ENCODE peak calls at places on chromosome 14, in five cellular contexts. V is cardiac muscle cell; J is A549; L is A172; H is CD4-positive, alpha-beta memory T cell. T is an unnamed sample.

GRCh38 chr14:75960219-75960618 is 21.6 kb downstream of the TGFB3 start:
- DNase-seq in J (no peak), H (no peak), V (no peak), L (no peak), T (no peak)

GRCh38 chr14:93832665-93833064 is 44.4 kb upstream of the PRIMA1 start:
- DNase-seq in H (no peak), L (no peak), J (no peak), V (no peak), T (no peak)

GRCh38 chr14:99119554-99119953 is 152.4 kb downstream of the BCL11B start:
- DNase-seq in V (no peak), H (no peak), J (no peak), L (no peak), T (no peak)

GRCh38 chr14:48504921-48505320 is 829.5 kb upstream of the MDGA2 start:
- DNase-seq in V (no peak), L (no peak), J (no peak), H (no peak), T (no peak)

GRCh38 chr14:65810326-65810725 is 397.8 kb downstream of the FUT8 start:
- DNase-seq in J (no peak), V (peak), L (no peak), H (no peak), T (no peak)

GRCh38 chr14:93959239-93960107 is 16.9 kb downstream of the ASB2 start:
- DNase-seq in L (peak), J (peak), H (peak), V (peak), T (no peak)

GRCh38 chr14:35333797-35334743 is 41.9 kb downstream of the PSMA6 start:
- DNase-seq in L (no peak), H (peak), J (peak), V (no peak), T (no peak)

GRCh38 chr14:32601908-32602307 is 272.8 kb downstream of the AKAP6 start:
- DNase-seq in V (peak), L (no peak), H (no peak), J (no peak), T (no peak)

GRCh38 chr14:33916663-33917565 is 34.0 kb downstream of the EGLN3 start:
- DNase-seq in V (peak), J (peak), H (no peak), L (peak), T (no peak)

GRCh38 chr14:93619176-93619793 is 169.0 kb downstream of the PRIMA1 start:
- DNase-seq in L (peak), H (no peak), V (peak), J (peak), T (no peak)

GRCh38 chr14:36879558-36879957 is 217.9 kb downstream of the PAX9 start:
- DNase-seq in L (no peak), J (no peak), V (no peak), H (no peak), T (no peak)

GRCh38 chr14:80133457-80133856 is 77.8 kb downstream of the DIO2 start:
- DNase-seq in L (no peak), H (no peak), J (no peak), V (no peak), T (no peak)

GRCh38 chr14:76115010-76115422 is 36.7 kb upstream of the GPATCH2L start:
- DNase-seq in V (no peak), H (no peak), L (no peak), J (no peak), T (no peak)

GRCh38 chr14:75042040-75042439 is 9.2 kb downstream of the MLH3 start:
- DNase-seq in J (peak), L (no peak), H (no peak), V (no peak), T (no peak)

GRCh38 chr14:70152704-70153103 is 36.0 kb downstream of the SLC8A3 start:
- DNase-seq in V (no peak), L (no peak), H (no peak), J (no peak), T (no peak)

GRCh38 chr14:78530078-78530477 is 359.9 kb downstream of the NRXN3 start:
- DNase-seq in J (peak), H (no peak), L (no peak), V (peak), T (no peak)

GRCh38 chr14:93537962-93538361 is 107.2 kb downstream of the UNC79 start:
- DNase-seq in V (no peak), J (no peak), H (no peak), L (no peak), T (no peak)

GRCh38 chr14:89056394-89056793 is 231.9 kb downstream of the TTC8 start:
- DNase-seq in J (no peak), H (no peak), V (no peak), L (no peak), T (no peak)

GRCh38 chr14:45201908-45202307 is 51.1 kb downstream of the MIS18BP1 start:
- DNase-seq in L (no peak), H (no peak), V (peak), J (peak), T (no peak)

GRCh38 chr14:99281396-99281795 is 9.4 kb upstream of the BCL11B start:
- DNase-seq in V (no peak), J (no peak), H (no peak), L (no peak), T (no peak)

GRCh38 chr14:65043893-65044595 is 57.3 kb downstream of the FNTB start:
- DNase-seq in J (no peak), V (no peak), H (no peak), L (no peak), T (no peak)

T was measured in NCI-H1930.